ENCODE peak calls at places on chromosome 2, in eight cellular contexts. One of them, this sample, is unnamed.

GRCh38 chr2:195356026-195356425 is 301.0 kb upstream of the SLC39A10 start:
- DNase-seq in brain microvascular endothelial cell: no peak
- DNase-seq in left lung: no peak
- DNase-seq in endothelial cell: no peak
- DNase-seq in GM12864: no peak
- DNase-seq in MM.1S: no peak
- DNase-seq in CD8-positive, alpha-beta T cell: no peak
- DNase-seq in heart right ventricle: no peak
- DNase-seq in this sample: no peak

GRCh38 chr2:64260817-64261216 is 116.6 kb upstream of the PELI1 start:
- DNase-seq in brain microvascular endothelial cell: no peak
- DNase-seq in left lung: peak
- DNase-seq in endothelial cell: peak
- DNase-seq in GM12864: peak
- DNase-seq in MM.1S: peak
- DNase-seq in CD8-positive, alpha-beta T cell: no peak
- DNase-seq in heart right ventricle: peak
- DNase-seq in this sample: peak

GRCh38 chr2:120443946-120444345 is 98.0 kb downstream of the INHBB start:
- DNase-seq in brain microvascular endothelial cell: no peak
- DNase-seq in left lung: no peak
- DNase-seq in endothelial cell: no peak
- DNase-seq in GM12864: no peak
- DNase-seq in MM.1S: no peak
- DNase-seq in CD8-positive, alpha-beta T cell: no peak
- DNase-seq in heart right ventricle: no peak
- DNase-seq in this sample: no peak

GRCh38 chr2:58099097-58099769 is 52.6 kb downstream of the VRK2 start:
- DNase-seq in brain microvascular endothelial cell: no peak
- DNase-seq in left lung: no peak
- DNase-seq in endothelial cell: no peak
- DNase-seq in GM12864: no peak
- DNase-seq in MM.1S: no peak
- DNase-seq in CD8-positive, alpha-beta T cell: no peak
- DNase-seq in heart right ventricle: no peak
- DNase-seq in this sample: no peak

GRCh38 chr2:120372816-120373215 is 26.9 kb downstream of the INHBB start:
- DNase-seq in brain microvascular endothelial cell: no peak
- DNase-seq in left lung: no peak
- DNase-seq in endothelial cell: no peak
- DNase-seq in GM12864: no peak
- DNase-seq in MM.1S: no peak
- DNase-seq in CD8-positive, alpha-beta T cell: no peak
- DNase-seq in heart right ventricle: no peak
- DNase-seq in this sample: no peak

GRCh38 chr2:9264301-9264700 is 57.7 kb downstream of the ASAP2 start:
- DNase-seq in brain microvascular endothelial cell: peak
- DNase-seq in left lung: no peak
- DNase-seq in endothelial cell: no peak
- DNase-seq in GM12864: no peak
- DNase-seq in MM.1S: no peak
- DNase-seq in CD8-positive, alpha-beta T cell: no peak
- DNase-seq in heart right ventricle: no peak
- DNase-seq in this sample: no peak

GRCh38 chr2:124180635-124181034 is 155.5 kb downstream of the CNTNAP5 start:
- DNase-seq in brain microvascular endothelial cell: no peak
- DNase-seq in left lung: no peak
- DNase-seq in endothelial cell: peak
- DNase-seq in GM12864: no peak
- DNase-seq in MM.1S: no peak
- DNase-seq in CD8-positive, alpha-beta T cell: no peak
- DNase-seq in heart right ventricle: peak
- DNase-seq in this sample: no peak

GRCh38 chr2:25473131-25473530 is 131.4 kb upstream of the DNMT3A start:
- DNase-seq in brain microvascular endothelial cell: no peak
- DNase-seq in left lung: no peak
- DNase-seq in endothelial cell: no peak
- DNase-seq in GM12864: no peak
- DNase-seq in MM.1S: no peak
- DNase-seq in CD8-positive, alpha-beta T cell: no peak
- DNase-seq in heart right ventricle: no peak
- DNase-seq in this sample: no peak

GRCh38 chr2:10868465-10869314 is 43.0 kb upstream of the KCNF1 start:
- DNase-seq in brain microvascular endothelial cell: peak
- DNase-seq in left lung: no peak
- DNase-seq in endothelial cell: no peak
- DNase-seq in GM12864: no peak
- DNase-seq in MM.1S: no peak
- DNase-seq in CD8-positive, alpha-beta T cell: no peak
- DNase-seq in heart right ventricle: peak
- DNase-seq in this sample: no peak

GRCh38 chr2:172484253-172484652 is 56.9 kb downstream of the ITGA6 start:
- DNase-seq in brain microvascular endothelial cell: no peak
- DNase-seq in left lung: no peak
- DNase-seq in endothelial cell: no peak
- DNase-seq in GM12864: no peak
- DNase-seq in MM.1S: peak
- DNase-seq in CD8-positive, alpha-beta T cell: no peak
- DNase-seq in heart right ventricle: no peak
- DNase-seq in this sample: no peak
- TF ChIP-seq CTCF in brain microvascular endothelial cell: peak
- TF ChIP-seq CTCF in left lung: no peak
- TF ChIP-seq CTCF in endothelial cell: no peak
- TF ChIP-seq CTCF in GM12864: peak
- TF ChIP-seq CTCF in MM.1S: peak
- TF ChIP-seq CTCF in CD8-positive, alpha-beta T cell: peak
- TF ChIP-seq CTCF in heart right ventricle: peak
- TF ChIP-seq CTCF in this sample: no peak

GRCh38 chr2:172863341-172863740 is 127.7 kb downstream of the RAPGEF4 start:
- DNase-seq in brain microvascular endothelial cell: no peak
- DNase-seq in left lung: no peak
- DNase-seq in endothelial cell: no peak
- DNase-seq in GM12864: no peak
- DNase-seq in MM.1S: no peak
- DNase-seq in CD8-positive, alpha-beta T cell: no peak
- DNase-seq in heart right ventricle: no peak
- DNase-seq in this sample: no peak

GRCh38 chr2:172864182-172864581 is 128.5 kb downstream of the RAPGEF4 start:
- DNase-seq in brain microvascular endothelial cell: peak
- DNase-seq in left lung: no peak
- DNase-seq in endothelial cell: peak
- DNase-seq in GM12864: peak
- DNase-seq in MM.1S: peak
- DNase-seq in CD8-positive, alpha-beta T cell: no peak
- DNase-seq in heart right ventricle: peak
- DNase-seq in this sample: no peak

GRCh38 chr2:172862077-172862476 is 126.4 kb downstream of the RAPGEF4 start:
- DNase-seq in brain microvascular endothelial cell: no peak
- DNase-seq in left lung: no peak
- DNase-seq in endothelial cell: no peak
- DNase-seq in GM12864: no peak
- DNase-seq in MM.1S: no peak
- DNase-seq in CD8-positive, alpha-beta T cell: no peak
- DNase-seq in heart right ventricle: no peak
- DNase-seq in this sample: no peak

GRCh38 chr2:172861632-172862031 is 126.0 kb downstream of the RAPGEF4 start:
- DNase-seq in brain microvascular endothelial cell: no peak
- DNase-seq in left lung: no peak
- DNase-seq in endothelial cell: no peak
- DNase-seq in GM12864: no peak
- DNase-seq in MM.1S: no peak
- DNase-seq in CD8-positive, alpha-beta T cell: no peak
- DNase-seq in heart right ventricle: no peak
- DNase-seq in this sample: no peak

DNA sequence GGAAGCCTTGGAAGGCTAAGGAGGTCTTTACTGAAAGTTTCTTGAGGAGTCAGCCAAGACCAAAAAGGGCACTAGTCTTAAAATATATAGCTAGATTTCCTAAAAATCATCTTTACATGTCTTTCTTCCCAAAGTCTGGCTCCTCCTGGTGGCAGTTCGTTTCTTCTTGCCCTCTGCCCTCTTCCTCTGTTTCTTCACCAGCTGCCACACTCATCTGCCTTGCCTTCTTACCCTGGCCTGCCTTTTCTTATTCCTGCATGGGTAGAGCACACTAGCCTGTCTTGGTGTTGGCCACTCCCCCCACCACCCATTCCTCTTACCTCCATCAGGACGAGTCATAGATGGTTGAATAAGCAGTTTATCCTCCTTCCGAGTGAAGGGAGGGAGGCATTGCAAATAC is 129.8 kb downstream of the RAPGEF4 start:
- DNase-seq in brain microvascular endothelial cell: no peak
- DNase-seq in left lung: no peak
- DNase-seq in endothelial cell: no peak
- DNase-seq in GM12864: no peak
- DNase-seq in MM.1S: no peak
- DNase-seq in CD8-positive, alpha-beta T cell: no peak
- DNase-seq in heart right ventricle: no peak
- DNase-seq in this sample: no peak
- TF ChIP-seq CTCF in brain microvascular endothelial cell: peak
- TF ChIP-seq CTCF in left lung: no peak
- TF ChIP-seq CTCF in endothelial cell: peak
- TF ChIP-seq CTCF in GM12864: peak
- TF ChIP-seq CTCF in MM.1S: peak
- TF ChIP-seq CTCF in CD8-positive, alpha-beta T cell: no peak
- TF ChIP-seq CTCF in heart right ventricle: no peak
- TF ChIP-seq CTCF in this sample: no peak

GRCh38 chr2:167103757-167104133 is 215.5 kb downstream of the XIRP2 start:
- DNase-seq in brain microvascular endothelial cell: no peak
- DNase-seq in left lung: no peak
- DNase-seq in endothelial cell: no peak
- DNase-seq in GM12864: no peak
- DNase-seq in MM.1S: no peak
- DNase-seq in CD8-positive, alpha-beta T cell: no peak
- DNase-seq in heart right ventricle: no peak
- DNase-seq in this sample: no peak
- TF ChIP-seq CTCF in brain microvascular endothelial cell: no peak
- TF ChIP-seq CTCF in left lung: no peak
- TF ChIP-seq CTCF in endothelial cell: no peak
- TF ChIP-seq CTCF in GM12864: no peak
- TF ChIP-seq CTCF in MM.1S: no peak
- TF ChIP-seq CTCF in CD8-positive, alpha-beta T cell: no peak
- TF ChIP-seq CTCF in heart right ventricle: no peak
- TF ChIP-seq CTCF in this sample: no peak

GRCh38 chr2:96536445-96537065 is at the start of gene ARID5A:
- DNase-seq in brain microvascular endothelial cell: peak
- DNase-seq in left lung: peak
- DNase-seq in endothelial cell: peak
- DNase-seq in GM12864: no peak
- DNase-seq in MM.1S: peak
- DNase-seq in CD8-positive, alpha-beta T cell: peak
- DNase-seq in heart right ventricle: peak
- DNase-seq in this sample: peak
- TF ChIP-seq CTCF in brain microvascular endothelial cell: peak
- TF ChIP-seq CTCF in left lung: peak
- TF ChIP-seq CTCF in endothelial cell: peak
- TF ChIP-seq CTCF in GM12864: peak
- TF ChIP-seq CTCF in MM.1S: peak
- TF ChIP-seq CTCF in CD8-positive, alpha-beta T cell: peak
- TF ChIP-seq CTCF in heart right ventricle: peak
- TF ChIP-seq CTCF in this sample: no peak